ENCODE peak calls at places on chromosomes 4 and X, in eight cellular contexts. One of them, this sample, is unnamed.

GRCh38 chr4:153616005-153616555 is 68.0 kb upstream of the TLR2 start:
- DNase-seq in kidney tubule cell: no peak
- DNase-seq in glutamatergic neuron: no peak
- DNase-seq in colonic mucosa: no peak
- DNase-seq in stimulated activated CD8-positive, alpha-beta memory T cell treated with anti-CD3 and anti-CD28 coated beads, Interleukin-12 subunit alpha, Interleukin-12 subunit beta, amount 100 ng/mL, for 4 hours: no peak
- DNase-seq in NCI-H1092: no peak
- DNase-seq in iris pigment epithelial cell: peak; percentile 30
- DNase-seq in foreskin fibroblast: no peak
- DNase-seq in this sample: no peak

GRCh38 chr4:8294036-8294435 is 24.5 kb downstream of the HTRA3 start:
- DNase-seq in kidney tubule cell: no peak
- DNase-seq in glutamatergic neuron: peak; percentile 13
- DNase-seq in colonic mucosa: no peak
- DNase-seq in stimulated activated CD8-positive, alpha-beta memory T cell treated with anti-CD3 and anti-CD28 coated beads, Interleukin-12 subunit alpha, Interleukin-12 subunit beta, amount 100 ng/mL, for 4 hours: no peak
- DNase-seq in NCI-H1092: no peak
- DNase-seq in iris pigment epithelial cell: no peak
- DNase-seq in foreskin fibroblast: no peak
- DNase-seq in this sample: no peak

GRCh38 chr4:10346023-10346422 is 111.2 kb downstream of the ZNF518B start:
- DNase-seq in kidney tubule cell: peak; percentile 60
- DNase-seq in glutamatergic neuron: no peak
- DNase-seq in colonic mucosa: no peak
- DNase-seq in stimulated activated CD8-positive, alpha-beta memory T cell treated with anti-CD3 and anti-CD28 coated beads, Interleukin-12 subunit alpha, Interleukin-12 subunit beta, amount 100 ng/mL, for 4 hours: no peak
- DNase-seq in NCI-H1092: no peak
- DNase-seq in iris pigment epithelial cell: no peak
- DNase-seq in foreskin fibroblast: no peak
- DNase-seq in this sample: no peak

GRCh38 chrX:17738002-17738713 is 865 bp downstream of the SCML1 start:
- DNase-seq in kidney tubule cell: peak; percentile 30
- DNase-seq in glutamatergic neuron: peak; percentile 28
- DNase-seq in colonic mucosa: peak; percentile 55
- DNase-seq in stimulated activated CD8-positive, alpha-beta memory T cell treated with anti-CD3 and anti-CD28 coated beads, Interleukin-12 subunit alpha, Interleukin-12 subunit beta, amount 100 ng/mL, for 4 hours: peak; percentile 17
- DNase-seq in NCI-H1092: peak; percentile 16
- DNase-seq in iris pigment epithelial cell: peak; percentile 25
- DNase-seq in foreskin fibroblast: peak; percentile 50
- DNase-seq in this sample: peak; percentile 11

GRCh38 chrX:112450810-112451209 is 228.9 kb downstream of the LHFPL1 start:
- DNase-seq in kidney tubule cell: no peak
- DNase-seq in glutamatergic neuron: no peak
- DNase-seq in colonic mucosa: no peak
- DNase-seq in stimulated activated CD8-positive, alpha-beta memory T cell treated with anti-CD3 and anti-CD28 coated beads, Interleukin-12 subunit alpha, Interleukin-12 subunit beta, amount 100 ng/mL, for 4 hours: no peak
- DNase-seq in NCI-H1092: no peak
- DNase-seq in iris pigment epithelial cell: no peak
- DNase-seq in foreskin fibroblast: no peak
- DNase-seq in this sample: no peak

GRCh38 chr4:57068237-57068981 is 41.8 kb downstream of the IGFBP7 start:
- DNase-seq in kidney tubule cell: no peak
- DNase-seq in glutamatergic neuron: no peak
- DNase-seq in colonic mucosa: no peak
- DNase-seq in stimulated activated CD8-positive, alpha-beta memory T cell treated with anti-CD3 and anti-CD28 coated beads, Interleukin-12 subunit alpha, Interleukin-12 subunit beta, amount 100 ng/mL, for 4 hours: no peak
- DNase-seq in NCI-H1092: no peak
- DNase-seq in iris pigment epithelial cell: no peak
- DNase-seq in foreskin fibroblast: no peak
- DNase-seq in this sample: no peak

GRCh38 chrX:24956828-24957227 is 58.9 kb downstream of the ARX start:
- DNase-seq in kidney tubule cell: peak; percentile 42
- DNase-seq in glutamatergic neuron: no peak
- DNase-seq in colonic mucosa: no peak
- DNase-seq in stimulated activated CD8-positive, alpha-beta memory T cell treated with anti-CD3 and anti-CD28 coated beads, Interleukin-12 subunit alpha, Interleukin-12 subunit beta, amount 100 ng/mL, for 4 hours: no peak
- DNase-seq in NCI-H1092: no peak
- DNase-seq in iris pigment epithelial cell: peak; percentile 3
- DNase-seq in foreskin fibroblast: peak; percentile 17
- DNase-seq in this sample: no peak

GRCh38 chrX:39650883-39651282 is 446.9 kb downstream of the BCOR start:
- DNase-seq in kidney tubule cell: no peak
- DNase-seq in glutamatergic neuron: peak; percentile 30
- DNase-seq in colonic mucosa: no peak
- DNase-seq in stimulated activated CD8-positive, alpha-beta memory T cell treated with anti-CD3 and anti-CD28 coated beads, Interleukin-12 subunit alpha, Interleukin-12 subunit beta, amount 100 ng/mL, for 4 hours: no peak
- DNase-seq in NCI-H1092: no peak
- DNase-seq in iris pigment epithelial cell: no peak
- DNase-seq in foreskin fibroblast: no peak
- DNase-seq in this sample: no peak

GRCh38 chr4:14254252-14254651 is 626.7 kb upstream of the BOD1L1 start:
- DNase-seq in kidney tubule cell: peak; percentile 32
- DNase-seq in glutamatergic neuron: peak; percentile 65
- DNase-seq in colonic mucosa: peak; percentile 17
- DNase-seq in stimulated activated CD8-positive, alpha-beta memory T cell treated with anti-CD3 and anti-CD28 coated beads, Interleukin-12 subunit alpha, Interleukin-12 subunit beta, amount 100 ng/mL, for 4 hours: no peak
- DNase-seq in NCI-H1092: no peak
- DNase-seq in iris pigment epithelial cell: peak; percentile 38
- DNase-seq in foreskin fibroblast: peak; percentile 39
- DNase-seq in this sample: no peak

GRCh38 chrX:148995661-148996060 is 495.2 kb downstream of the AFF2 start:
- DNase-seq in kidney tubule cell: no peak
- DNase-seq in glutamatergic neuron: no peak
- DNase-seq in colonic mucosa: no peak
- DNase-seq in stimulated activated CD8-positive, alpha-beta memory T cell treated with anti-CD3 and anti-CD28 coated beads, Interleukin-12 subunit alpha, Interleukin-12 subunit beta, amount 100 ng/mL, for 4 hours: no peak
- DNase-seq in NCI-H1092: no peak
- DNase-seq in iris pigment epithelial cell: no peak
- DNase-seq in foreskin fibroblast: no peak
- DNase-seq in this sample: no peak

GRCh38 chrX:153333271-153333670 is 682 bp upstream of the ZNF275 start:
- DNase-seq in kidney tubule cell: no peak
- DNase-seq in glutamatergic neuron: no peak
- DNase-seq in colonic mucosa: no peak
- DNase-seq in stimulated activated CD8-positive, alpha-beta memory T cell treated with anti-CD3 and anti-CD28 coated beads, Interleukin-12 subunit alpha, Interleukin-12 subunit beta, amount 100 ng/mL, for 4 hours: no peak
- DNase-seq in NCI-H1092: no peak
- DNase-seq in iris pigment epithelial cell: peak; percentile 63
- DNase-seq in foreskin fibroblast: peak; percentile 69
- DNase-seq in this sample: no peak

GRCh38 chr4:109703664-109704351 is 563 bp upstream of the CASP6 start:
- DNase-seq in kidney tubule cell: peak; percentile 20
- DNase-seq in glutamatergic neuron: no peak
- DNase-seq in colonic mucosa: peak; percentile 29
- DNase-seq in stimulated activated CD8-positive, alpha-beta memory T cell treated with anti-CD3 and anti-CD28 coated beads, Interleukin-12 subunit alpha, Interleukin-12 subunit beta, amount 100 ng/mL, for 4 hours: no peak
- DNase-seq in NCI-H1092: no peak
- DNase-seq in iris pigment epithelial cell: peak; percentile 32
- DNase-seq in foreskin fibroblast: peak; percentile 32
- DNase-seq in this sample: no peak

GRCh38 chr4:85905761-85906160 is 430.8 kb downstream of the ARHGAP24 start:
- DNase-seq in kidney tubule cell: no peak
- DNase-seq in glutamatergic neuron: no peak
- DNase-seq in colonic mucosa: no peak
- DNase-seq in stimulated activated CD8-positive, alpha-beta memory T cell treated with anti-CD3 and anti-CD28 coated beads, Interleukin-12 subunit alpha, Interleukin-12 subunit beta, amount 100 ng/mL, for 4 hours: no peak
- DNase-seq in NCI-H1092: peak; percentile 18
- DNase-seq in iris pigment epithelial cell: no peak
- DNase-seq in foreskin fibroblast: no peak
- DNase-seq in this sample: no peak

This sample was measured in activated CD8-positive, alpha-beta memory T cell treated with anti-CD3 and anti-CD28 coated beads for 1 hour.